ENCODE peak calls at places on chromosomes 6 and 20, in eight cellular contexts. Z is GM23338, J is heart right ventricle, E is testis, N is body of pancreas, D is neuronal stem cell, G is kidney, L is iPS DF 6.9. H is an unnamed sample.

GRCh38 chr6:52691718-52692117 is 20.8 kb downstream of the TMEM14A start:
- DNase-seq in E (no peak), N (no peak), D (no peak), Z (no peak), G (no peak), L (no peak), J (no peak), H (no peak)

GRCh38 chr20:44651507-44652373 is at the start of gene ADA:
- DNase-seq in L (no peak), G (peak; percentile 82), E (peak; percentile 64), N (peak; percentile 74), Z (peak; percentile 71), D (peak; percentile 65), J (peak; percentile 77), H (peak; percentile 78)

GRCh38 chr20:50399003-50399916 is 110.9 kb upstream of the PTPN1 start:
- DNase-seq in G (no peak), E (peak; percentile 59), Z (no peak), D (no peak), N (peak; percentile 54), L (no peak), J (peak; percentile 86), H (no peak)

GRCh38 chr6:127606131-127606562 is 29.2 kb downstream of the C6orf58 start:
- DNase-seq in Z (peak; percentile 80), J (no peak), E (no peak), L (peak; percentile 35), N (no peak), D (peak; percentile 29), G (no peak), H (no peak)

GRCh38 chr6:44668391-44668930 is 281.0 kb downstream of the CDC5L start:
- DNase-seq in D (no peak), J (no peak), G (no peak), E (no peak), L (no peak), Z (no peak), N (no peak), H (no peak)

GRCh38 chr20:11267131-11267761 is 593.4 kb upstream of the JAG1 start:
- DNase-seq in D (peak; percentile 51), Z (peak; percentile 46), G (peak; percentile 66), J (peak; percentile 69), E (no peak), N (peak; percentile 28), L (no peak), H (no peak)

GRCh38 chr20:8062781-8063180 is 43.2 kb upstream of the TMX4 start:
- DNase-seq in D (no peak), L (no peak), N (no peak), Z (no peak), G (no peak), E (no peak), J (no peak), H (no peak)

GRCh38 chr6:144749263-144749662 is 464.1 kb downstream of the UTRN start:
- DNase-seq in Z (no peak), L (no peak), N (no peak), E (no peak), G (no peak), D (no peak), J (no peak), H (no peak)

GRCh38 chr6:3165631-3166534 is 8.5 kb upstream of the TUBB2A start:
- DNase-seq in N (no peak), D (peak; percentile 29), G (no peak), J (no peak), E (no peak), L (peak; percentile 80), Z (peak; percentile 83), H (no peak)

GRCh38 chr6:132253906-132254305 is 147.4 kb downstream of the MOXD1 start:
- DNase-seq in E (no peak), N (no peak), J (no peak), G (no peak), L (no peak), D (no peak), Z (peak; percentile 28), H (no peak)

GRCh38 chr6:26175428-26176181 is 88.4 kb downstream of the HFE start:
- DNase-seq in N (peak; percentile 25), L (no peak), D (peak; percentile 55), J (peak; percentile 48), G (no peak), E (no peak), Z (peak; percentile 83), H (peak; percentile 79)

GRCh38 chr6:109687271-109687721 is 3.7 kb downstream of the AK9 start:
- DNase-seq in N (no peak), L (no peak), D (no peak), E (no peak), Z (no peak), J (no peak), G (no peak), H (no peak)

DNA sequence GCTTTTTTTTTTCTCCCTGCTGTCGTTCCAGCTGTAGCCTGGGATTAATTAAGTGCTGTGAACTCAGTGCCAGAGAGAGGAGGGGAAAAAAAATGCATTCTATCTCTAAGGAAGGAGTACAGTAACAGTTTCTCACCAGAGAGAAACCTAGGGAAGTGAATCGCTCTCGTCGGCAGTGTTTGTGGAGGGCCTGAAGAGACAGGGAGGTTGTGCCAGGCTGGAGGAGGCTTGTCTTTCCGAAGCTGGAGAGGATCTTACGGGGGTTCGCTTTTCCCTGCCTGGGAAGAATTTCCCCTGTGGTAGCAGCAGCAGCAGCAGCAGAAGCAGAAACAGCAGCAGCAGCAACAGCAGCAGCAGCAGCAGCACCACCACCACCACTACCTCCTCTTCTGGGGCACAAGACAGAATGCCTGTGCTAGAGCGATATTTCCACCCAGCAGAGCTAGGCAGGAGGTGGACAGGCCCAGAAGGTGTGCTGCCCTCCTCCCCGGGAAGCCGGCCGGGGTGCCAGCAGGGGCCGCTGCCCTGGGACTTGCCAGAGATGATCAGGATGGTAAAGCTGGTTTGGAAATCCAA is 186.5 kb downstream of the PDE7B start:
- DNase-seq in D (no peak), G (peak; percentile 53), E (peak; percentile 36), N (peak; percentile 18), J (peak; percentile 25), L (no peak), Z (no peak), H (no peak)
- H3K4me3 ChIP-seq in D (no peak overlapping the region), G (no peak overlapping the region), E (peak overlapping the region; percentile 30), N (no peak overlapping the region), J (peak overlapping the region; percentile 67), L (no peak overlapping the region), Z (no peak overlapping the region), H (no peak overlapping the region)

DNA sequence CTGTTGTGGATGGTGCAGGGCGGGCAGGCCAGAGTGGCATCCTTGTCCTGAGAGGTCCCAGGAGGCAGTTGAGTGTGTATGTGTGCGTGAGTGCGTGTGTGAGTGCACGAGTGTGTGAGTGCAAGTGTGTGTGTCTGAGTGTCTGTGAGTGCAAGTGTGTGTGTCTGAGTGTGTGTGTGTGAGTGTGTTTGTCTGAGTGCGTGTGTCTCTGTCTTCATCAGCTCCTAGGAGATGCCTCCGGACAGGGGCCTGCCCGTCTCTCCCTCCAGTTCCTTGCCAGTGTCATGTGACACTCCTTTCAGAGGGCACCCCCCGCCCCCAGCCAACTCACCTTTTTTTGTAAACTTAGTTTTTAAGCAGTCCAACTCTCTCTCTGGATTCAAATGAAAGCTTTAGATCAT is 12.3 kb downstream of the IGF2R start:
- DNase-seq in N (no peak), Z (no peak), D (no peak), J (no peak), E (no peak), G (no peak), L (no peak), H (no peak)
- H3K4me1 ChIP-seq in N (peaks cover 91% of the 10 kb centered on the region), Z (peaks cover 44% of the 10 kb centered on the region), D (peaks cover 35% of the 10 kb centered on the region), J (peaks cover 26% of the 10 kb centered on the region), E (peaks cover 51% of the 10 kb centered on the region), G (peaks cover 73% of the 10 kb centered on the region), L (peaks cover 20% of the 10 kb centered on the region), H (peaks cover 55% of the 10 kb centered on the region)

GRCh38 chr6:56947931-56948330 is 7.0 kb upstream of the BEND6 start:
- DNase-seq in J (no peak), Z (no peak), G (no peak), N (no peak), E (no peak), L (no peak), D (no peak), H (no peak)

GRCh38 chr6:56951049-56951816 is 3.7 kb upstream of the BEND6 start:
- DNase-seq in N (no peak), D (no peak), L (no peak), Z (no peak), E (no peak), G (no peak), J (no peak), H (no peak)

GRCh38 chr6:56949261-56949660 is 5.6 kb upstream of the BEND6 start:
- DNase-seq in L (no peak), Z (no peak), E (no peak), J (no peak), N (no peak), G (no peak), D (no peak), H (no peak)

GRCh38 chr6:56946368-56946767 is 8.5 kb upstream of the BEND6 start:
- DNase-seq in L (no peak), G (no peak), N (no peak), E (no peak), J (no peak), D (no peak), Z (no peak), H (no peak)

DNA sequence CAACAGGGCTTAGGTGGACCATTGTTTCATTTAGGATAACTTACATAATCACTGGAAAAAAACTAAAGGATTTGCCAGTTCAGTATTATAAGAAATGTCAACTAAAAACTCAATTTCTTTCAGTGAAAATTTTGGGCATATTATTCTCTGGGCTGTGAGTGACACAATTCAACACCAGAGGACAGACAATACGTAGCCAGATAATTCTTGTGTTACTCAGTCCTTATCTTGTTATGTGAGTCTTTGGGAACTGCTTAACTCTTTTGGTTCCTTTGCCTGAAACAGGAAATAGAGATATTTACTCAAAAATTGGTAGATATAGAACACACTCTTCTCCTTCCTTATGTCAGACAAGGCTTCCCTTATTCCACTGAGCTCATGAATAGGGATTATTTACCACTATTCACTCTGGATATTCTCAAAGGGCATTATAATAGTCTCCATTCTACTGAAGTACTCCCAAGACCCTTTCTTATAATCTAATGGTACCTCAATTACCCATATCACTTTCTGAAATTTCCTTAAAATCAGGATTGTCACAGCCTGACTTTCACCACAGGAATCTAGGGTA is 4.9 kb upstream of the BEND6 start:
- DNase-seq in E (no peak), J (no peak), L (no peak), G (no peak), D (no peak), N (no peak), Z (no peak), H (no peak)
- H3K4me3 ChIP-seq in E (no peak overlapping the region), J (no peak overlapping the region), L (no peak overlapping the region), G (no peak overlapping the region), D (no peak overlapping the region), N (no peak overlapping the region), Z (no peak overlapping the region), H (no peak overlapping the region)

DNA sequence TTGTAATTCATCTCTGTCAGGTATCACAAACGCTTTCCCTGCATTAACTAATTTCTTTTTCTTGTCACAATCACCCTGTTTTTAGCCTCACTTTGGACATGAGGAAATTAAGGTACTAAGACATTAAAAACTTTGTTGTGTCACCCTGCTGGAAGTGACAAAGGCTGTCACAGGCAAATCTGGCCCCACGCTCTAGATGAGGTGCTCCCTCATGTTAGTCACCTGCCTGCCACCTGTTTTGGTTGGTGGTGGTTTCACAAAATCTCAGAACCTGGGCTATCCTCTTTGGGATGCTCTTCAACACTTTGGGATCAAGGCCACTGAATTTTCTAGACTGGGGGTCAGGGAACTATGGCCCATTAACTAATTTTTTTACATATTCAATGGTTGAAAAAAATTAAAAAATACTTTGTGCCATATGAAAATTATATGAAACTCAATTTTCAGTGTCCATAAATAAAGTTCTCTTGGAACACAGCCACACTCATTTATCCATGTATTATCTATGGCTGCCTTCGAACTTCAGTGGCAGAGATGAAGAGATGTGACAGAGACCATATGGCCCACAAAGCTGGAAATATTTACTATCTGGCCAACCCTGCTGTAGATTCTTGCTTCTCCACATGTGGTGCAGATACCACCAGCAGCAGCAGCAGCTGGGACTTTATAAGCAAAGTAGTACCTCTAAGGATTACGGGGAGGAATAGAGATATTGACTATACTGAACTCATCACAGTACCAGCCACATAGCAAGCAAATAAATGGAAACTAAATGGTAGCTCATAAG is 16.1 kb upstream of the TNFAIP3 start:
- DNase-seq in L (no peak), Z (no peak), D (no peak), E (no peak), J (no peak), G (no peak), N (no peak), H (no peak)
- H3K4me1 ChIP-seq in L (no peaks in the 10 kb centered on the region), Z (no peaks in the 10 kb centered on the region), D (no peaks in the 10 kb centered on the region), E (no peaks in the 10 kb centered on the region), J (no peaks in the 10 kb centered on the region), G (no peaks in the 10 kb centered on the region), N (no peaks in the 10 kb centered on the region), H (peaks cover 38% of the 10 kb centered on the region)